ENCODE peak calls at places on chromosomes 6 and 20, in six cellular contexts. A, D, C, T, S and P are unnamed samples.

GRCh38 chr6:45472383-45472782 is 94.6 kb upstream of the SUPT3H start:
- DNase-seq in S (no peak), C (peak), A (no peak), T (peak), D (no peak), P (no peak)

GRCh38 chr6:45073771-45074170 is 254.4 kb upstream of the RUNX2 start:
- DNase-seq in A (no peak), C (no peak), S (no peak), T (peak), D (no peak), P (no peak)

GRCh38 chr6:2596222-2596621 is 154.5 kb downstream of the MYLK4 start:
- DNase-seq in C (no peak), A (no peak), D (peak), S (no peak), T (no peak), P (no peak)

GRCh38 chr20:33740189-33740588 is 8.4 kb downstream of the ZNF341 start:
- DNase-seq in A (no peak), S (no peak), D (no peak), C (no peak), T (no peak), P (no peak)

GRCh38 chr20:48789781-48790544 is 37.8 kb downstream of the PREX1 start:
- DNase-seq in S (no peak), C (no peak), T (no peak), D (no peak), A (no peak), P (no peak)

GRCh38 chr6:117837268-117837667 is 69.8 kb upstream of the SLC35F1 start:
- DNase-seq in A (no peak), T (no peak), D (no peak), C (no peak), S (no peak), P (no peak)

GRCh38 chr6:3915076-3915791 is 66.1 kb downstream of the FAM50B start:
- DNase-seq in A (peak), D (no peak), T (no peak), S (peak), C (no peak), P (no peak)

GRCh38 chr6:141252828-141253608 is 879.7 kb upstream of the GJE1 start:
- DNase-seq in A (no peak), D (no peak), C (no peak), T (peak), S (no peak), P (no peak)

GRCh38 chr6:135675026-135675425 is 176.5 kb upstream of the PDE7B start:
- DNase-seq in A (no peak), C (no peak), T (peak), S (no peak), D (no peak), P (no peak)

GRCh38 chr6:144202879-144203468 is 52.7 kb downstream of the STX11 start:
- DNase-seq in S (no peak), D (no peak), T (no peak), A (no peak), C (no peak), P (no peak)

GRCh38 chr6:47103931-47104330 is 61.8 kb upstream of the ADGRF1 start:
- DNase-seq in T (peak), S (no peak), A (no peak), D (no peak), C (peak), P (no peak)

GRCh38 chr6:583116-583515 is 73.8 kb downstream of the HUS1B start:
- DNase-seq in D (no peak), T (no peak), S (no peak), A (no peak), C (no peak), P (no peak)

GRCh38 chr6:6748001-6748400 is 159.5 kb downstream of the LY86 start:
- DNase-seq in C (no peak), D (no peak), T (no peak), S (no peak), A (no peak), P (no peak)

GRCh38 chr20:50980851-50981713 is 22.5 kb downstream of the MOCS3 start:
- DNase-seq in D (peak), A (peak), S (peak), T (peak), C (peak), P (peak)

GRCh38 chr20:54293526-54293925 is 85.6 kb downstream of the PFDN4 start:
- DNase-seq in S (no peak), C (no peak), D (no peak), A (no peak), T (no peak), P (no peak)

GRCh38 chr6:37242042-37242428 is 15.5 kb upstream of the TBC1D22B start:
- DNase-seq in D (no peak), T (no peak), C (no peak), S (no peak), A (no peak), P (no peak)

GRCh38 chr20:37630161-37630560 is 63.7 kb upstream of the CTNNBL1 start:
- DNase-seq in D (no peak), A (no peak), T (no peak), S (no peak), C (no peak), P (no peak)

GRCh38 chr20:62723768-62724420 is 15.3 kb downstream of the NTSR1 start:
- DNase-seq in C (no peak), T (no peak), S (no peak), A (no peak), D (no peak), P (no peak)

GRCh38 chr6:53483423-53484353 is 61.2 kb downstream of the GCLC start:
- DNase-seq in A (peak), S (peak), T (peak), C (no peak), D (no peak), P (no peak)

GRCh38 chr6:163066200-163066599 is 338.4 kb downstream of the PACRG start:
- DNase-seq in S (no peak), C (no peak), A (no peak), T (no peak), D (no peak), P (no peak)

GRCh38 chr6:138593100-138593877 is 94.0 kb upstream of the NHSL1 start:
- DNase-seq in T (peak), C (peak), D (no peak), S (peak), A (peak), P (no peak)

GRCh38 chr20:48697845-48698491 is 129.8 kb downstream of the PREX1 start:
- DNase-seq in C (peak), D (no peak), T (peak), S (no peak), A (peak), P (no peak)

GRCh38 chr6:153003294-153003645 is 761 bp upstream of the MTRF1L start:
- DNase-seq in D (no peak), A (peak), C (no peak), S (no peak), T (peak), P (no peak)

GRCh38 chr20:53738945-53739798 is 145.5 kb upstream of the ZNF217 start:
- DNase-seq in A (no peak), S (no peak), T (peak), C (no peak), D (no peak), P (no peak)

GRCh38 chr6:73800997-73801396 is 105.0 kb downstream of the CD109 start:
- DNase-seq in C (no peak), T (peak), D (no peak), S (no peak), A (no peak), P (no peak)

GRCh38 chr6:17470209-17470952 is 77.0 kb downstream of the CAP2 start:
- DNase-seq in A (no peak), C (no peak), D (no peak), S (no peak), T (no peak), P (no peak)